ENCODE peak calls at places on chromosome 15, in five cellular contexts. One of them, this sample, is unnamed.

GRCh38 chr15:73844356-73844755 is 29.0 kb upstream of the TBC1D21 start:
- DNase-seq in HFFc6: no peak
- DNase-seq in ovary: no peak
- DNase-seq in HFF-Myc: no peak
- DNase-seq in dorsolateral prefrontal cortex: no peak
- DNase-seq in this sample: no peak

GRCh38 chr15:75228787-75229186 is 27.1 kb downstream of the C15orf39 start:
- DNase-seq in ovary: no peak
- DNase-seq in HFFc6: no peak
- DNase-seq in HFF-Myc: no peak
- DNase-seq in dorsolateral prefrontal cortex: no peak
- DNase-seq in this sample: no peak

GRCh38 chr15:63948971-63949370 is 97.3 kb downstream of the DAPK2 start:
- DNase-seq in HFF-Myc: no peak
- DNase-seq in dorsolateral prefrontal cortex: no peak
- DNase-seq in HFFc6: no peak
- DNase-seq in ovary: no peak
- DNase-seq in this sample: no peak

GRCh38 chr15:94177112-94177511 is 54.2 kb upstream of the MCTP2 start:
- DNase-seq in HFFc6: peak; percentile 28
- DNase-seq in dorsolateral prefrontal cortex: no peak
- DNase-seq in ovary: no peak
- DNase-seq in HFF-Myc: no peak
- DNase-seq in this sample: no peak

GRCh38 chr15:65101418-65101890 is 13.5 kb downstream of the UBAP1L start:
- DNase-seq in ovary: peak; percentile 41
- DNase-seq in HFF-Myc: peak; percentile 49
- DNase-seq in dorsolateral prefrontal cortex: peak; percentile 63
- DNase-seq in HFFc6: peak; percentile 36
- DNase-seq in this sample: peak; percentile 69

GRCh38 chr15:92937880-92938279 is 37.8 kb downstream of the CHD2 start:
- DNase-seq in dorsolateral prefrontal cortex: no peak
- DNase-seq in HFFc6: no peak
- DNase-seq in HFF-Myc: no peak
- DNase-seq in ovary: no peak
- DNase-seq in this sample: no peak

GRCh38 chr15:45521596-45522167 is 873 bp downstream of the SLC30A4 start:
- DNase-seq in HFF-Myc: no peak
- DNase-seq in HFFc6: no peak
- DNase-seq in ovary: no peak
- DNase-seq in dorsolateral prefrontal cortex: no peak
- DNase-seq in this sample: no peak

GRCh38 chr15:32113224-32113623 is 82.9 kb downstream of the CHRNA7 start:
- DNase-seq in HFF-Myc: no peak
- DNase-seq in HFFc6: no peak
- DNase-seq in ovary: no peak
- DNase-seq in dorsolateral prefrontal cortex: no peak
- DNase-seq in this sample: no peak

GRCh38 chr15:94236638-94237037 is 5.3 kb downstream of the MCTP2 start:
- DNase-seq in dorsolateral prefrontal cortex: no peak
- DNase-seq in ovary: no peak
- DNase-seq in HFFc6: no peak
- DNase-seq in HFF-Myc: no peak
- DNase-seq in this sample: no peak

GRCh38 chr15:42929449-42929848 is 8.9 kb upstream of the TTBK2 start:
- DNase-seq in HFFc6: no peak
- DNase-seq in dorsolateral prefrontal cortex: no peak
- DNase-seq in ovary: no peak
- DNase-seq in HFF-Myc: no peak
- DNase-seq in this sample: no peak

GRCh38 chr15:29337156-29337959 is 67.7 kb upstream of the NSMCE3 start:
- DNase-seq in ovary: no peak
- DNase-seq in dorsolateral prefrontal cortex: no peak
- DNase-seq in HFFc6: no peak
- DNase-seq in HFF-Myc: no peak
- DNase-seq in this sample: no peak

GRCh38 chr15:38603271-38603670 is 38.7 kb upstream of the RASGRP1 start:
- DNase-seq in HFFc6: no peak
- DNase-seq in ovary: no peak
- DNase-seq in dorsolateral prefrontal cortex: no peak
- DNase-seq in HFF-Myc: no peak
- DNase-seq in this sample: no peak

GRCh38 chr15:68211656-68212320 is 6.7 kb upstream of the CALML4 start:
- DNase-seq in HFFc6: no peak
- DNase-seq in dorsolateral prefrontal cortex: no peak
- DNase-seq in ovary: no peak
- DNase-seq in HFF-Myc: no peak
- DNase-seq in this sample: peak; percentile 9

GRCh38 chr15:74406992-74407705 is 26.6 kb downstream of the SEMA7A start:
- DNase-seq in HFF-Myc: no peak
- DNase-seq in dorsolateral prefrontal cortex: peak; percentile 43
- DNase-seq in HFFc6: peak; percentile 96
- DNase-seq in ovary: peak; percentile 73
- DNase-seq in this sample: no peak

GRCh38 chr15:92159906-92160841 is 233.5 kb upstream of the ST8SIA2 start:
- DNase-seq in HFFc6: no peak
- DNase-seq in dorsolateral prefrontal cortex: no peak
- DNase-seq in HFF-Myc: no peak
- DNase-seq in ovary: no peak
- DNase-seq in this sample: no peak

GRCh38 chr15:43213466-43213865 is 7.4 kb downstream of the EPB42 start:
- DNase-seq in HFFc6: no peak
- DNase-seq in ovary: no peak
- DNase-seq in HFF-Myc: no peak
- DNase-seq in dorsolateral prefrontal cortex: no peak
- DNase-seq in this sample: no peak

GRCh38 chr15:63970723-63971426 is 75.4 kb downstream of the DAPK2 start:
- DNase-seq in dorsolateral prefrontal cortex: no peak
- DNase-seq in HFFc6: peak; percentile 9
- DNase-seq in ovary: no peak
- DNase-seq in HFF-Myc: no peak
- DNase-seq in this sample: no peak

GRCh38 chr15:56963126-56963525 is 44.7 kb downstream of the TCF12 start:
- DNase-seq in HFFc6: no peak
- DNase-seq in dorsolateral prefrontal cortex: no peak
- DNase-seq in ovary: no peak
- DNase-seq in HFF-Myc: no peak
- DNase-seq in this sample: no peak

GRCh38 chr15:101538177-101538576 is 48.7 kb upstream of the PCSK6 start:
- DNase-seq in ovary: no peak
- DNase-seq in HFFc6: no peak
- DNase-seq in dorsolateral prefrontal cortex: no peak
- DNase-seq in HFF-Myc: no peak
- DNase-seq in this sample: no peak

GRCh38 chr15:35289029-35289617 is 204.0 kb upstream of the NANOGP8 start:
- DNase-seq in HFFc6: peak; percentile 60
- DNase-seq in ovary: no peak
- DNase-seq in dorsolateral prefrontal cortex: peak; percentile 5
- DNase-seq in HFF-Myc: peak; percentile 59
- DNase-seq in this sample: no peak

GRCh38 chr15:59349715-59350420 is 22.8 kb downstream of the MYO1E start:
- DNase-seq in dorsolateral prefrontal cortex: no peak
- DNase-seq in ovary: no peak
- DNase-seq in HFFc6: peak; percentile 94
- DNase-seq in HFF-Myc: peak; percentile 63
- DNase-seq in this sample: no peak

GRCh38 chr15:52005748-52006701 is 13.0 kb upstream of the MAPK6 start:
- DNase-seq in ovary: no peak
- DNase-seq in HFFc6: peak; percentile 53
- DNase-seq in HFF-Myc: no peak
- DNase-seq in dorsolateral prefrontal cortex: no peak
- DNase-seq in this sample: no peak
- TF ChIP-seq CTCF in ovary: no peak
- TF ChIP-seq CTCF in HFFc6: no peak
- TF ChIP-seq CTCF in HFF-Myc: no peak
- TF ChIP-seq CTCF in dorsolateral prefrontal cortex: no peak
- TF ChIP-seq CTCF in this sample: no peak

DNA sequence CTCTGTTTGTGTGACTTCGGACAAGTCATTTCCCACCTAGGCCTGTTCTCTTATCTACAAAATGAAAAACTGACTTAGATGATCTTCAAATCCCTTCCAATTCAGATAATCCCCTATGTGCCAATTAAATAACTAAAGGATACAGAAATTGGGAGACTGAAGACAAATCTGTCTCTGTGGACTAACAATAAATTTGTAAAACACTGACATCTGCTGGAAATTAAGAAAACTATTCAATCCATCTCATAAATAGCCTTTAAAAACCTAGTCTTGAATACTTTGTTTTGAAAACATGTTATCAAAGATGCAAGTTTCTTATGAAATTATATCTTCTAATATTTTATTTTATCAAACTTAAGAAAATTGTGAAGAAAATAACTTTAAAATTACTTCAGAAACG is 38.3 kb downstream of the MTHFS start:
- DNase-seq in dorsolateral prefrontal cortex: no peak
- DNase-seq in ovary: no peak
- DNase-seq in HFFc6: no peak
- DNase-seq in HFF-Myc: no peak
- DNase-seq in this sample: no peak
- TF ChIP-seq CTCF in dorsolateral prefrontal cortex: peak; percentile 40
- TF ChIP-seq CTCF in ovary: no peak
- TF ChIP-seq CTCF in HFFc6: peak; percentile 61
- TF ChIP-seq CTCF in HFF-Myc: no peak
- TF ChIP-seq CTCF in this sample: no peak

GRCh38 chr15:90818251-90819210 is 49.9 kb upstream of the FURIN start:
- DNase-seq in HFFc6: no peak
- DNase-seq in ovary: no peak
- DNase-seq in dorsolateral prefrontal cortex: peak; percentile 7
- DNase-seq in HFF-Myc: no peak
- DNase-seq in this sample: no peak
- TF ChIP-seq CTCF in HFFc6: peak; percentile 24
- TF ChIP-seq CTCF in ovary: no peak
- TF ChIP-seq CTCF in dorsolateral prefrontal cortex: no peak
- TF ChIP-seq CTCF in HFF-Myc: peak; percentile 12
- TF ChIP-seq CTCF in this sample: no peak

GRCh38 chr15:33182278-33182905 is 12.1 kb downstream of the FMN1 start:
- DNase-seq in HFF-Myc: no peak
- DNase-seq in ovary: no peak
- DNase-seq in dorsolateral prefrontal cortex: no peak
- DNase-seq in HFFc6: no peak
- DNase-seq in this sample: no peak
- TF ChIP-seq CTCF in HFF-Myc: no peak
- TF ChIP-seq CTCF in ovary: no peak
- TF ChIP-seq CTCF in dorsolateral prefrontal cortex: no peak
- TF ChIP-seq CTCF in HFFc6: no peak
- TF ChIP-seq CTCF in this sample: no peak

This sample was measured in omental fat pad.